ENCODE peak calls at places on chromosomes 11 and 22, in seven cellular contexts. E is WERI-Rb-1, X is psoas muscle, W is cardiac fibroblast, U is GM12865, C is HCT116, M is fibroblast of the aortic adventitia. Q is an unnamed sample.

GRCh38 chr11:84558085-84558905 is 1068.8 kb downstream of the DLG2 start:
- DNase-seq in M (peak; percentile 70), X (no peak), E (peak; percentile 35), U (peak; percentile 54), W (peak; percentile 71), C (peak; percentile 18), Q (peak; percentile 79)

GRCh38 chr22:40533712-40534378 is 102.7 kb downstream of the MRTFA start:
- DNase-seq in W (peak; percentile 81), U (peak; percentile 89), X (no peak), E (no peak), M (peak; percentile 47), C (no peak), Q (peak; percentile 88)

GRCh38 chr11:77409046-77409445 is 64.8 kb downstream of the PAK1 start:
- DNase-seq in X (no peak), E (no peak), C (no peak), W (no peak), M (no peak), U (no peak), Q (no peak)

GRCh38 chr11:77506857-77507256 is 33.0 kb upstream of the PAK1 start:
- DNase-seq in U (no peak), C (peak; percentile 3), E (no peak), X (no peak), W (no peak), M (peak; percentile 15), Q (peak; percentile 43)

GRCh38 chr11:11293798-11294611 is 59.0 kb downstream of the CSNK2A3 start:
- DNase-seq in U (no peak), C (no peak), E (no peak), X (no peak), W (no peak), M (no peak), Q (no peak)

GRCh38 chr22:35384973-35385588 is 4.2 kb downstream of the HMOX1 start:
- DNase-seq in U (no peak), X (no peak), M (no peak), E (no peak), C (no peak), W (no peak), Q (no peak)

GRCh38 chr11:48122246-48122645 is 94.4 kb upstream of the OR4B1 start:
- DNase-seq in M (no peak), C (no peak), W (no peak), X (no peak), U (no peak), E (no peak), Q (no peak)

GRCh38 chr22:50673231-50674126 is 856 bp downstream of the SHANK3 start:
- DNase-seq in W (no peak), C (no peak), M (no peak), X (no peak), E (no peak), U (no peak), Q (no peak)

GRCh38 chr11:45280449-45280848 is 5.7 kb downstream of the SYT13 start:
- DNase-seq in X (no peak), E (no peak), W (peak; percentile 70), M (no peak), U (no peak), C (no peak), Q (peak; percentile 7)

GRCh38 chr11:74427377-74427776 is 29.1 kb upstream of the PGM2L1 start:
- DNase-seq in X (no peak), C (no peak), E (no peak), U (no peak), W (peak; percentile 59), M (peak; percentile 25), Q (peak; percentile 38)

GRCh38 chr22:34966980-34967379 is 99.0 kb upstream of the ISX start:
- DNase-seq in U (no peak), C (no peak), M (no peak), W (peak; percentile 1), X (no peak), E (no peak), Q (peak; percentile 5)

GRCh38 chr11:108316061-108316460 is 93.2 kb downstream of the ATM start:
- DNase-seq in U (no peak), M (no peak), E (no peak), C (no peak), W (no peak), X (no peak), Q (no peak)

GRCh38 chr11:10309163-10310093 is 4.6 kb downstream of the ADM start:
- DNase-seq in E (no peak), W (peak; percentile 77), U (peak; percentile 28), C (peak; percentile 83), X (peak; percentile 89), M (peak; percentile 92), Q (peak; percentile 93)

GRCh38 chr22:25837288-25837900 is 95.4 kb downstream of the MYO18B start:
- DNase-seq in U (no peak), E (no peak), C (no peak), X (no peak), W (no peak), M (no peak), Q (no peak)

GRCh38 chr22:50200333-50201190 is at the start of gene SELENOO:
- DNase-seq in W (peak; percentile 86), C (peak; percentile 72), U (peak; percentile 95), M (peak; percentile 75), X (peak; percentile 96), E (peak; percentile 94), Q (peak; percentile 89)

GRCh38 chr11:12539570-12539969 is 134.7 kb upstream of the TEAD1 start:
- DNase-seq in U (no peak), M (peak; percentile 91), X (no peak), E (no peak), W (peak; percentile 95), C (no peak), Q (peak; percentile 87)

GRCh38 chr22:41181349-41182241 is 23.5 kb upstream of the L3MBTL2 start:
- DNase-seq in C (no peak), W (peak; percentile 75), M (peak; percentile 47), X (peak; percentile 74), E (no peak), U (no peak), Q (peak; percentile 79)

GRCh38 chr22:27164781-27165503 is 507.6 kb downstream of the MIAT start:
- DNase-seq in W (no peak), X (no peak), U (no peak), E (no peak), M (no peak), C (no peak), Q (no peak)

GRCh38 chr11:83364500-83365059 is 78.4 kb upstream of the CCDC90B start:
- DNase-seq in X (no peak), C (no peak), U (no peak), M (no peak), W (no peak), E (no peak), Q (no peak)

GRCh38 chr22:38832005-38832978 is 11.5 kb downstream of the NPTXR start:
- DNase-seq in X (peak; percentile 27), U (no peak), W (no peak), C (no peak), E (no peak), M (no peak), Q (no peak)

GRCh38 chr11:116454020-116454645 is 318.7 kb downstream of the BUD13 start:
- DNase-seq in W (peak; percentile 21), E (peak; percentile 87), C (no peak), X (no peak), U (peak; percentile 56), M (peak; percentile 63), Q (peak; percentile 28)
- TF ChIP-seq CTCF in W (peak; percentile 33), E (peak; percentile 86), C (peak; percentile 61), X (peak; percentile 58), U (peak; percentile 64), M (peak; percentile 72), Q (peak; percentile 53)

DNA sequence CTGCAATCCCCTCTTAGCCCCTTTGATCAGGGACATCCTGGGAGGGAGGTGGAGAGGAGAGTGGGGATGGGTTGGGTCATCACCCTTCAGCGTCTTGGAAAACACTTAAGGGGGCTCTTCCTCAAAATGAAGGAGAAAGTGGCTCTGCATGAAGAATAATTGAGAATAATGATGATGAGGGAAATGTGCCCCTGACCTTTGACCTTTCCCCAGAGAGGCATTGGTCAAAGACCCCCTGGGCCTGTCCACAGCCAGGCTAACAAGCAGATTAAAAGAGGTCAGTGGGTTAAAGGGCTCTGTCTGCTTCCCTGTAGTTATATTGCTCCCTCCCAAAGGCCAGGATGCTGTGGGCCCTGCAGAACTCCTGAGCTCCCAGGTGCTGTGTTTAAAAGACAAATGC is 68.7 kb downstream of the NAV2 start:
- DNase-seq in E (no peak), M (no peak), W (no peak), U (no peak), X (no peak), C (no peak), Q (no peak)
- H3K4me3 ChIP-seq in E (no peak overlapping the region), M (no peak overlapping the region), W (no peak overlapping the region), U (no peak overlapping the region), X (no peak overlapping the region), C (no peak overlapping the region), Q (no peak overlapping the region)

GRCh38 chr11:33772300-33772699 is 2.0 kb downstream of the FBXO3 start:
- DNase-seq in E (no peak), C (no peak), X (no peak), W (peak; percentile 33), M (no peak), U (no peak), Q (peak; percentile 23)
- TF ChIP-seq CTCF in E (no peak), C (no peak), X (no peak), W (no peak), M (no peak), U (no peak), Q (no peak)

GRCh38 chr11:119370486-119371046 is 10.9 kb downstream of the USP2 start:
- DNase-seq in W (no peak), X (peak; percentile 89), E (no peak), C (no peak), M (peak; percentile 26), U (peak; percentile 59), Q (no peak)

GRCh38 chr11:119369035-119369925 is 12.2 kb downstream of the USP2 start:
- DNase-seq in M (no peak), C (no peak), E (no peak), W (no peak), U (no peak), X (no peak), Q (no peak)

GRCh38 chr11:119366690-119367620 is 14.5 kb downstream of the USP2 start:
- DNase-seq in U (no peak), C (no peak), X (no peak), E (peak; percentile 65), M (no peak), W (no peak), Q (no peak)

GRCh38 chr11:119367661-119368120 is 13.8 kb downstream of the USP2 start:
- DNase-seq in M (no peak), U (no peak), E (no peak), X (peak; percentile 73), C (no peak), W (no peak), Q (no peak)

DNA sequence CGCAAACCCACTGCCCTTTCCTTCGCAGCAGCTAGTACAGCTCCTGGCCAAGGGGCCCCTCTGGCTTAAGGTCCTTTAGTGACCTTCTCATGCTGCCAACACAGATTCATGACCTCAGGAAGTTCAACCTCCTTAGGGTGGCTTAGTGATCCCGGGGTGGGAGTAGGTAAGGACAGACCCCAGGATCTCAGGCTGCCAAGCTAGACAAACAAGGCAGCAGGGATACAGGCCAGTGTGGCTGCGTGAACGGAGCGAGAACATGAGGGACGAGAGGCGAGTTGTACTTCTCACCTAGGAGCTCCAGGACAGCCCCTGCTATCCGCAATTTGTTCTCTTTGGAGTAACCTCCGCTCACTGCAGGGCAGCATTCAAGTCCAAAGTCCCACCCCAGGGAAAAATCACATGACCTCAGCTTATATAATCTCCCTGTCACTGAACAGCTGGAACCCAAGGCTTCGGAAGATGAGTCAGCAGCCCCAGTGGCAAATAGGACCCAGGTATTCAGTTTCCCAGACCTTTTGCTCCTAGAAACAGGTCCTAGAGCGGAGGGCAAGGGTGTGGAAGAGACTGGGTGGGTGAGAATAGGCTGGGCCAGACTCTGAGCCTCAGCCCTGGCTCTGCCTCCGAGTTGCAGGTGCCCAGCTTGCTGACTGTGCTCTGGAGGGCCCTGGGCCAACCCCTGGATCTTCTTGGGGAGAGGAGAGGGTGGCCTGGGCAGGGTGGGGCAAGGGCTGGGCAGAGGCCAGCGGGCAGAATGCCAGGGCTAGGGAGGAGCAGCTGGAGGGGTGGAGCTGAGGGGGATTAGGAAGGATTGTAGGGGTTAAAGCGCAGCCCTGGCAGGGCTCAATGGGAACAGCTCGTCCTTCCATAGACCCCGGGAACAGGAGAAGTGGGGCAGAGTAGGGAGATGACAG is 13.1 kb downstream of the USP2 start:
- DNase-seq in W (peak; percentile 45), M (peak; percentile 71), E (peak; percentile 83), U (no peak), X (peak; percentile 97), C (no peak), Q (peak; percentile 33)
- H3K4me3 ChIP-seq in W (no peak overlapping the region), M (no peak overlapping the region), E (peak overlapping the region; percentile 31), U (no peak overlapping the region), X (peak overlapping the region; percentile 11), C (no peak overlapping the region), Q (no peak overlapping the region)